ENCODE peak calls at places on chromosome 16, in four cellular contexts. B is A549, L is OCI-LY7, P is body of pancreas. N is an unnamed sample. For H3K4me1, the result is how much of the 10 kb centered on the place peaks cover.

GRCh38 chr16:66845080-66845410 is 831 bp downstream of the CA7 start:
- DNase-seq in B (no peak), L (no peak), P (no peak), N (no peak)

GRCh38 chr16:76385831-76386230 is 108.6 kb downstream of the CNTNAP4 start:
- DNase-seq in P (no peak), B (no peak), L (no peak), N (no peak)

GRCh38 chr16:71846443-71846842 is 667 bp downstream of the ATXN1L start:
- DNase-seq in B (no peak), L (peak), P (no peak), N (no peak)

GRCh38 chr16:66690106-66690847 is 6.3 kb downstream of the CMTM4 start:
- DNase-seq in B (no peak), L (no peak), P (no peak), N (no peak)

GRCh38 chr16:61936522-61936921 is 99.7 kb downstream of the CDH8 start:
- DNase-seq in P (no peak), L (no peak), B (no peak), N (no peak)

GRCh38 chr16:51441331-51441730 is 290.3 kb upstream of the SALL1 start:
- DNase-seq in L (no peak), P (no peak), B (no peak), N (no peak)

GRCh38 chr16:795580-796229 is 4.8 kb downstream of the GNG13 start:
- DNase-seq in L (no peak), B (peak), P (no peak), N (no peak)

GRCh38 chr16:60655514-60656153 is 1380.6 kb downstream of the CDH8 start:
- DNase-seq in L (no peak), P (no peak), B (no peak), N (no peak)

GRCh38 chr16:73549960-73550359 is 502.0 kb upstream of the ZFHX3 start:
- DNase-seq in L (no peak), P (no peak), B (no peak), N (no peak)

GRCh38 chr16:1950047-1950446 is 4.4 kb downstream of the RPL3L start:
- DNase-seq in P (no peak), B (no peak), L (no peak), N (no peak)

GRCh38 chr16:424623-425081 is 797 bp upstream of the RAB11FIP3 start:
- DNase-seq in L (no peak), B (no peak), P (peak), N (peak)

GRCh38 chr16:48740964-48741363 is 131.0 kb upstream of the N4BP1 start:
- DNase-seq in P (no peak), B (no peak), L (no peak), N (no peak)

GRCh38 chr16:56652600-56652999 is 914 bp downstream of the MT1B start:
- DNase-seq in P (no peak), B (no peak), L (no peak), N (no peak)

GRCh38 chr16:12386076-12386641 is 409.6 kb downstream of the SNX29 start:
- DNase-seq in P (no peak), L (no peak), B (no peak), N (no peak)

GRCh38 chr16:50398336-50398735 is 29.5 kb upstream of the BRD7 start:
- DNase-seq in B (no peak), L (no peak), P (no peak), N (no peak)

GRCh38 chr16:70610273-70611223 is 35.8 kb upstream of the IL34 start:
- DNase-seq in B (no peak), P (peak), L (no peak), N (no peak)

GRCh38 chr16:69727916-69728270 is 1.5 kb upstream of the NQO1 start:
- DNase-seq in B (no peak), L (no peak), P (no peak), N (peak)

GRCh38 chr16:23755484-23755809 is 621 bp downstream of the CHP2 start:
- DNase-seq in P (no peak), L (no peak), B (no peak), N (no peak)

GRCh38 chr16:2507052-2507678 is 6.6 kb upstream of the ATP6V0C start:
- DNase-seq in L (peak), B (no peak), P (no peak), N (no peak)

GRCh38 chr16:80931661-80931984 is 75.1 kb downstream of the CMC2 start:
- DNase-seq in P (no peak), L (no peak), B (no peak), N (no peak)

GRCh38 chr16:84268661-84269060 is 26.0 kb upstream of the WFDC1 start:
- DNase-seq in L (no peak), P (no peak), B (no peak), N (no peak)

GRCh38 chr16:53509906-53510703 is 7.1 kb upstream of the AKTIP start:
- DNase-seq in L (peak), B (peak), P (peak), N (peak)

GRCh38 chr16:80691111-80691761 is 113.2 kb downstream of the CDYL2 start:
- DNase-seq in L (no peak), P (no peak), B (no peak), N (no peak)

GRCh38 chr16:15682105-15682570 is 32.1 kb downstream of the NDE1 start:
- DNase-seq in L (peak), B (peak), P (peak), N (no peak)

GRCh38 chr16:19717319-19717718 is 708 bp downstream of the KNOP1 start:
- DNase-seq in P (no peak), B (peak), L (peak), N (no peak)

GRCh38 chr16:6105115-6105514 is 1007.5 kb upstream of the EEF2KMT start:
- DNase-seq in P (no peak), B (no peak), L (no peak), N (no peak)

GRCh38 chr16:21645261-21645721 is 7.1 kb downstream of the IGSF6 start:
- DNase-seq in B (no peak), P (no peak), L (peak), N (no peak)

GRCh38 chr16:10619271-10619849 is 39.0 kb upstream of the EMP2 start:
- DNase-seq in L (no peak), B (no peak), P (peak), N (peak)
- H3K4me3 ChIP-seq in L (no peak), B (no peak), P (no peak), N (no peak)

GRCh38 chr16:83159049-83159448 is 532.3 kb downstream of the CDH13 start:
- DNase-seq in L (no peak), P (no peak), B (no peak), N (no peak)
- H3K27ac ChIP-seq in L (no peak), P (no peak), B (no peak), N (no peak)

GRCh38 chr16:65523258-65523950 is 401.5 kb upstream of the CDH11 start:
- DNase-seq in B (no peak), L (no peak), P (no peak), N (no peak)
- H3K4me1 ChIP-seq in B (under half), L (under half), P (under half), N (under half)

GRCh38 chr16:31897283-31897682 is 23.7 kb downstream of the ZNF267 start:
- DNase-seq in B (no peak), L (no peak), P (no peak), N (no peak)
- H3K4me3 ChIP-seq in B (no peak), L (no peak), P (no peak), N (no peak)

GRCh38 chr16:87809150-87809902 is 43.5 kb upstream of the KLHDC4 start:
- DNase-seq in B (no peak), P (no peak), L (peak), N (peak)
- H3K27ac ChIP-seq in B (peak), P (no peak), L (peak), N (no peak)

GRCh38 chr16:85518398-85519049 is 94.6 kb upstream of the GSE1 start:
- DNase-seq in P (no peak), L (no peak), B (no peak), N (no peak)
- H3K4me1 ChIP-seq in P (half or more), L (under half), B (under half), N (under half)

GRCh38 chr16:30444231-30445148 is 1.2 kb downstream of the SEPHS2 start:
- DNase-seq in L (no peak), P (no peak), B (no peak), N (no peak)

GRCh38 chr16:30447512-30448226 is 2.0 kb upstream of the SEPHS2 start:
- DNase-seq in B (no peak), L (no peak), P (peak), N (no peak)

GRCh38 chr16:30445408-30446202 is at the start of gene SEPHS2:
- DNase-seq in L (peak), B (peak), P (peak), N (peak)

GRCh38 chr16:30445149-30445407 is 596 bp downstream of the SEPHS2 start:
- DNase-seq in P (no peak), L (no peak), B (no peak), N (no peak)

GRCh38 chr16:30446203-30446595 is 525 bp upstream of the SEPHS2 start:
- DNase-seq in L (no peak), P (no peak), B (no peak), N (no peak)
- H3K4me3 ChIP-seq in L (peak), P (no peak), B (peak), N (peak)

GRCh38 chr16:58152246-58152868 is 23.2 kb upstream of the CFAP20 start:
- DNase-seq in L (no peak), B (no peak), P (no peak), N (no peak)
- H3K27ac ChIP-seq in L (no peak), B (no peak), P (no peak), N (no peak)

GRCh38 chr16:55204923-55205322 is 119.1 kb upstream of the IRX6 start:
- DNase-seq in B (no peak), L (no peak), P (no peak), N (no peak)

GRCh38 chr16:55203570-55203969 is 120.4 kb upstream of the IRX6 start:
- DNase-seq in P (no peak), L (no peak), B (no peak), N (no peak)

GRCh38 chr16:55209626-55210025 is 114.4 kb upstream of the IRX6 start:
- DNase-seq in L (no peak), B (no peak), P (no peak), N (no peak)

GRCh38 chr16:55204094-55204493 is 119.9 kb upstream of the IRX6 start:
- DNase-seq in P (no peak), L (no peak), B (no peak), N (no peak)

GRCh38 chr16:55207679-55208294 is 116.2 kb upstream of the IRX6 start:
- DNase-seq in P (peak), B (no peak), L (no peak), N (no peak)
- H3K4me1 ChIP-seq in P (under half), B (under half), L (under half), N (under half)

N was measured in right cardiac atrium.